ENCODE peak calls at places on chromosome 20, in seven cellular contexts. R, J, W, Z, Q, O and E are unnamed samples.

GRCh38 chr20:992801-993535 is 9.1 kb downstream of the RSPO4 start:
- DNase-seq in R (no peak), Z (no peak), J (no peak), Q (no peak), O (no peak), W (no peak), E (no peak)

GRCh38 chr20:37711987-37712961 is 18.4 kb downstream of the CTNNBL1 start:
- DNase-seq in O (no peak), Q (no peak), R (peak), J (no peak), W (no peak), Z (peak), E (no peak)

GRCh38 chr20:957544-957943 is 41.4 kb upstream of the ANGPT4 start:
- DNase-seq in Z (no peak), O (no peak), R (no peak), W (no peak), Q (peak), J (no peak), E (peak)

GRCh38 chr20:38806855-38807655 is 1.6 kb downstream of the PPP1R16B start:
- DNase-seq in R (no peak), Q (no peak), O (no peak), Z (peak), J (peak), W (no peak), E (no peak)

GRCh38 chr20:51176446-51176845 is 153.5 kb upstream of the KCNG1 start:
- DNase-seq in W (no peak), J (no peak), Z (no peak), Q (no peak), O (no peak), R (no peak), E (no peak)

GRCh38 chr20:58471161-58471834 is 43.9 kb downstream of the APCDD1L start:
- DNase-seq in R (no peak), Z (peak), O (no peak), Q (peak), W (no peak), J (no peak), E (no peak)

GRCh38 chr20:57290178-57290484 is 23.7 kb upstream of the BMP7 start:
- DNase-seq in Q (no peak), Z (no peak), W (no peak), R (no peak), J (no peak), O (no peak), E (no peak)

GRCh38 chr20:1802385-1803215 is 92.6 kb upstream of the SIRPA start:
- DNase-seq in W (peak), R (peak), Z (peak), O (peak), J (peak), Q (peak), E (peak)

GRCh38 chr20:54058420-54059139 is 11.8 kb downstream of the BCAS1 start:
- DNase-seq in O (no peak), Z (no peak), R (no peak), J (no peak), W (no peak), Q (no peak), E (no peak)

GRCh38 chr20:42277203-42277602 is 659.0 kb upstream of the CHD6 start:
- DNase-seq in W (no peak), O (no peak), J (peak), R (peak), Z (no peak), Q (no peak), E (no peak)

GRCh38 chr20:35307666-35308653 is 15.7 kb upstream of the FAM83C start:
- DNase-seq in O (peak), R (peak), J (peak), Z (peak), W (peak), Q (peak), E (peak)